ENCODE peak calls at places on chromosomes 16 and 17, in ten cellular contexts. O is NCI-H2171 treated with DMSO at 0.1 percent for 48 hours, U is fibroblast of the conjunctiva, Z is GM19239, B is gastrocnemius medialis, I is NCI-H446, M is activated T-cell treated with anti-CD3 and anti-CD28 coated beads for 1 hour, C is NCI-H1092, K is HCEC 1CT, T is IMR-90. J is an unnamed sample.

GRCh38 chr16:87240211-87241134 is 76.7 kb downstream of the C16orf95 start:
- DNase-seq in O (no peak), U (no peak), Z (no peak), B (no peak), I (no peak), M (no peak), C (no peak), K (peak), T (peak), J (no peak)

GRCh38 chr17:67526700-67527099 is 149.6 kb downstream of the PITPNC1 start:
- DNase-seq in O (no peak), U (no peak), Z (no peak), B (no peak), I (no peak), M (no peak), C (no peak), K (no peak), T (no peak), J (no peak)

GRCh38 chr17:37043201-37043600 is 94.4 kb downstream of the AATF start:
- DNase-seq in O (no peak), U (no peak), Z (no peak), B (no peak), I (no peak), M (no peak), C (no peak), K (no peak), T (peak), J (no peak)

GRCh38 chr16:71547168-71547567 is 20.9 kb downstream of the CHST4 start:
- DNase-seq in O (no peak), U (no peak), Z (no peak), B (no peak), I (no peak), M (no peak), C (no peak), K (no peak), T (no peak), J (no peak)

GRCh38 chr16:89504061-89504460 is 4.1 kb upstream of the SPG7 start:
- DNase-seq in O (no peak), U (no peak), Z (no peak), B (no peak), I (no peak), M (no peak), C (no peak), K (no peak), T (no peak), J (no peak)

GRCh38 chr16:75096730-75097129 is 19.9 kb downstream of the LDHD start:
- DNase-seq in O (no peak), U (no peak), Z (no peak), B (no peak), I (no peak), M (no peak), C (no peak), K (no peak), T (no peak), J (no peak)

GRCh38 chr17:74842599-74843351 is 16.9 kb downstream of the GRIN2C start:
- DNase-seq in O (peak), U (peak), Z (peak), B (no peak), I (peak), M (no peak), C (peak), K (peak), T (peak), J (no peak)

GRCh38 chr17:45584092-45585036 is 93.8 kb upstream of the PLEKHM1 start:
- DNase-seq in O (no peak), U (no peak), Z (peak), B (peak), I (no peak), M (peak), C (no peak), K (peak), T (peak), J (peak)

GRCh38 chr17:81962499-81963441 is 1.8 kb upstream of the NOTUM start:
- DNase-seq in O (no peak), U (no peak), Z (no peak), B (peak), I (no peak), M (no peak), C (no peak), K (no peak), T (no peak), J (no peak)

GRCh38 chr16:28556914-28557320 is 3.2 kb downstream of the SGF29 start:
- DNase-seq in O (no peak), U (no peak), Z (no peak), B (no peak), I (no peak), M (no peak), C (no peak), K (no peak), T (no peak), J (no peak)

GRCh38 chr17:82242977-82243647 is 14.3 kb downstream of the SLC16A3 start:
- DNase-seq in O (peak), U (peak), Z (no peak), B (peak), I (peak), M (no peak), C (no peak), K (peak), T (peak), J (no peak)

J was measured in effector memory CD4-positive, alpha-beta T cell.